ENCODE peak calls at places on chromosomes 1 and 21, in seven cellular contexts. K is GM13977; J is anterior cingulate cortex; H is left kidney; F is T-helper 1 cell; Q is cerebellar nuclear complex; A is stimulated activated CD4-positive, alpha-beta T cell treated with anti-CD3 and anti-CD28 coated beads, Interleukin-4, amount 100 ng/mL, for 4 hours. P is an unnamed sample.

GRCh38 chr1:193069748-193070394 is 10.5 kb downstream of the RO60 start:
- DNase-seq in J (no peak), K (no peak), A (no peak), Q (no peak), F (no peak), H (no peak), P (no peak)

GRCh38 chr1:56797079-56797685 is 22.0 kb downstream of the FYB2 start:
- DNase-seq in F (no peak), Q (no peak), A (no peak), H (no peak), J (no peak), K (no peak), P (no peak)

GRCh38 chr1:230760360-230760827 is 13.2 kb downstream of the CAPN9 start:
- DNase-seq in F (no peak), H (peak; percentile 58), K (no peak), J (no peak), Q (no peak), A (no peak), P (no peak)

GRCh38 chr21:36756527-36756926 is 57.6 kb downstream of the SIM2 start:
- DNase-seq in H (peak; percentile 45), F (no peak), A (no peak), K (no peak), Q (no peak), J (no peak), P (no peak)

GRCh38 chr1:10795305-10796021 is 983 bp downstream of the CASZ1 start:
- DNase-seq in J (no peak), Q (no peak), F (no peak), K (no peak), H (no peak), A (no peak), P (no peak)

GRCh38 chr1:80673935-80674597 is 1126.7 kb upstream of the ADGRL2 start:
- DNase-seq in J (no peak), F (no peak), H (peak; percentile 26), Q (no peak), A (no peak), K (no peak), P (no peak)

GRCh38 chr1:219000606-219001005 is 173.1 kb upstream of the LYPLAL1 start:
- DNase-seq in A (no peak), Q (no peak), F (no peak), J (no peak), K (no peak), H (no peak), P (no peak)

GRCh38 chr1:204084247-204084772 is 11.4 kb downstream of the SOX13 start:
- DNase-seq in Q (peak; percentile 91), A (no peak), H (peak; percentile 89), J (no peak), F (no peak), K (no peak), P (no peak)

GRCh38 chr1:36924282-36924791 is 110.0 kb downstream of the GRIK3 start:
- DNase-seq in A (peak; percentile 12), F (peak; percentile 25), Q (no peak), K (peak; percentile 52), H (peak; percentile 96), J (no peak), P (no peak)

GRCh38 chr1:227315500-227316346 is 2.6 kb downstream of the CDC42BPA start:
- DNase-seq in Q (no peak), J (no peak), F (no peak), A (no peak), K (no peak), H (peak; percentile 62), P (no peak)

GRCh38 chr21:14531927-14532326 is 14.2 kb downstream of the SAMSN1 start:
- DNase-seq in A (no peak), J (no peak), K (no peak), Q (no peak), F (no peak), H (peak; percentile 83), P (no peak)

GRCh38 chr1:53645690-53646078 is 93.3 kb downstream of the GLIS1 start:
- DNase-seq in H (no peak), J (no peak), K (no peak), A (no peak), F (no peak), Q (no peak), P (no peak)

GRCh38 chr1:243179714-243180113 is 75.4 kb downstream of the CEP170 start:
- DNase-seq in J (no peak), H (no peak), A (no peak), K (no peak), F (no peak), Q (no peak), P (no peak)

GRCh38 chr1:10939654-10940450 is 72.6 kb upstream of the TARDBP start:
- DNase-seq in K (peak; percentile 87), F (peak; percentile 11), H (peak; percentile 67), J (no peak), Q (no peak), A (peak; percentile 43), P (no peak)

GRCh38 chr1:169741666-169742394 is 8.0 kb upstream of the SELE start:
- DNase-seq in F (no peak), K (no peak), Q (no peak), H (no peak), A (no peak), J (no peak), P (no peak)

GRCh38 chr21:16773206-16773605 is 739.6 kb upstream of the CXADR start:
- DNase-seq in K (no peak), F (no peak), H (no peak), Q (no peak), J (no peak), A (no peak), P (no peak)

GRCh38 chr1:3541930-3542329 is 69.4 kb downstream of the MEGF6 start:
- DNase-seq in H (no peak), F (no peak), Q (no peak), J (no peak), K (no peak), A (no peak), P (no peak)

GRCh38 chr1:32394890-32395415 is 712 bp upstream of the BSDC1 start:
- DNase-seq in K (no peak), J (no peak), F (no peak), A (no peak), Q (no peak), H (no peak), P (no peak)

GRCh38 chr1:39653546-39654031 is 14.1 kb upstream of the HEYL start:
- DNase-seq in F (peak; percentile 67), K (peak; percentile 70), H (peak; percentile 89), A (peak; percentile 66), J (peak; percentile 6), Q (peak; percentile 9), P (no peak)

GRCh38 chr1:193580419-193580818 is 394.0 kb upstream of the B3GALT2 start:
- DNase-seq in A (no peak), J (no peak), F (no peak), Q (no peak), H (no peak), K (no peak), P (no peak)

GRCh38 chr1:58783090-58783992 is 506 bp downstream of the JUN start:
- DNase-seq in Q (peak; percentile 16), H (peak; percentile 88), K (peak; percentile 49), A (peak; percentile 43), F (peak; percentile 40), J (peak; percentile 43), P (peak; percentile 90)

GRCh38 chr1:207866471-207867135 is 44.3 kb downstream of the CD34 start:
- DNase-seq in H (peak; percentile 79), A (no peak), F (no peak), J (no peak), K (no peak), Q (peak; percentile 63), P (no peak)

GRCh38 chr1:104905322-104905721 is 1155.6 kb downstream of the AMY1C start:
- DNase-seq in F (no peak), Q (no peak), J (no peak), H (no peak), K (no peak), A (no peak), P (no peak)

GRCh38 chr1:20474333-20474975 is 11.6 kb downstream of the CAMK2N1 start:
- DNase-seq in H (no peak), Q (no peak), A (no peak), J (no peak), K (no peak), F (no peak), P (no peak)

GRCh38 chr1:218611916-218612580 is 266.9 kb downstream of the TGFB2 start:
- DNase-seq in Q (no peak), H (no peak), F (no peak), K (no peak), J (no peak), A (no peak), P (no peak)